ENCODE peak calls at places on chromosomes 2 and 18, in five cellular contexts. One of them, this sample, is unnamed. For H3K36me3, the result is how much of the 10 kb centered on the place peaks cover.

GRCh38 chr18:614193-614592 is 17.4 kb downstream of the CLUL1 start:
- DNase-seq in tibial artery: no peak
- DNase-seq in naive thymus-derived CD4-positive, alpha-beta T cell: no peak
- DNase-seq in cardiac muscle cell: no peak
- DNase-seq in prostate gland: no peak
- DNase-seq in this sample: no peak

GRCh38 chr2:239956818-239957261 is 68.3 kb downstream of the NDUFA10 start:
- DNase-seq in prostate gland: no peak
- DNase-seq in cardiac muscle cell: no peak
- DNase-seq in naive thymus-derived CD4-positive, alpha-beta T cell: no peak
- DNase-seq in tibial artery: peak
- DNase-seq in this sample: no peak

GRCh38 chr2:194260185-194260584 is 1396.8 kb upstream of the SLC39A10 start:
- DNase-seq in tibial artery: no peak
- DNase-seq in naive thymus-derived CD4-positive, alpha-beta T cell: no peak
- DNase-seq in prostate gland: no peak
- DNase-seq in cardiac muscle cell: no peak
- DNase-seq in this sample: no peak

GRCh38 chr2:66862871-66863650 is 428.1 kb downstream of the MEIS1 start:
- DNase-seq in prostate gland: no peak
- DNase-seq in tibial artery: no peak
- DNase-seq in naive thymus-derived CD4-positive, alpha-beta T cell: no peak
- DNase-seq in cardiac muscle cell: peak
- DNase-seq in this sample: peak

GRCh38 chr18:65227970-65228369 is 522.8 kb upstream of the CDH7 start:
- DNase-seq in tibial artery: no peak
- DNase-seq in prostate gland: no peak
- DNase-seq in cardiac muscle cell: no peak
- DNase-seq in naive thymus-derived CD4-positive, alpha-beta T cell: no peak
- DNase-seq in this sample: no peak

GRCh38 chr2:15889800-15890498 is 50.4 kb upstream of the MYCN start:
- DNase-seq in cardiac muscle cell: no peak
- DNase-seq in tibial artery: no peak
- DNase-seq in naive thymus-derived CD4-positive, alpha-beta T cell: no peak
- DNase-seq in prostate gland: no peak
- DNase-seq in this sample: no peak

GRCh38 chr2:51981813-51982212 is 949.9 kb upstream of the NRXN1 start:
- DNase-seq in naive thymus-derived CD4-positive, alpha-beta T cell: no peak
- DNase-seq in cardiac muscle cell: peak
- DNase-seq in tibial artery: no peak
- DNase-seq in prostate gland: no peak
- DNase-seq in this sample: peak

GRCh38 chr2:233068762-233069418 is 8.7 kb downstream of the INPP5D start:
- DNase-seq in naive thymus-derived CD4-positive, alpha-beta T cell: no peak
- DNase-seq in tibial artery: peak
- DNase-seq in cardiac muscle cell: no peak
- DNase-seq in prostate gland: no peak
- DNase-seq in this sample: no peak

GRCh38 chr2:234326694-234327093 is 170.2 kb downstream of the ARL4C start:
- DNase-seq in naive thymus-derived CD4-positive, alpha-beta T cell: no peak
- DNase-seq in cardiac muscle cell: no peak
- DNase-seq in tibial artery: no peak
- DNase-seq in prostate gland: no peak
- DNase-seq in this sample: no peak

GRCh38 chr18:39238951-39239350 is 1673.4 kb upstream of the CELF4 start:
- DNase-seq in prostate gland: no peak
- DNase-seq in cardiac muscle cell: no peak
- DNase-seq in tibial artery: no peak
- DNase-seq in naive thymus-derived CD4-positive, alpha-beta T cell: no peak
- DNase-seq in this sample: no peak

GRCh38 chr2:70896765-70897202 is 38.9 kb upstream of the ATP6V1B1 start:
- DNase-seq in prostate gland: no peak
- DNase-seq in tibial artery: no peak
- DNase-seq in cardiac muscle cell: no peak
- DNase-seq in naive thymus-derived CD4-positive, alpha-beta T cell: no peak
- DNase-seq in this sample: no peak

GRCh38 chr2:219525533-219526232 is 11.4 kb downstream of the ASIC4 start:
- DNase-seq in cardiac muscle cell: peak
- DNase-seq in prostate gland: no peak
- DNase-seq in naive thymus-derived CD4-positive, alpha-beta T cell: no peak
- DNase-seq in tibial artery: no peak
- DNase-seq in this sample: no peak

GRCh38 chr2:127479219-127479825 is 47.0 kb downstream of the IWS1 start:
- DNase-seq in naive thymus-derived CD4-positive, alpha-beta T cell: peak
- DNase-seq in tibial artery: no peak
- DNase-seq in prostate gland: no peak
- DNase-seq in cardiac muscle cell: peak
- DNase-seq in this sample: peak

GRCh38 chr2:143934170-143934912 is 585.6 kb downstream of the ZEB2 start:
- DNase-seq in prostate gland: no peak
- DNase-seq in tibial artery: no peak
- DNase-seq in cardiac muscle cell: no peak
- DNase-seq in naive thymus-derived CD4-positive, alpha-beta T cell: no peak
- DNase-seq in this sample: no peak

GRCh38 chr2:241105641-241106040 is 3.6 kb upstream of the MTERF4 start:
- DNase-seq in cardiac muscle cell: no peak
- DNase-seq in naive thymus-derived CD4-positive, alpha-beta T cell: no peak
- DNase-seq in prostate gland: no peak
- DNase-seq in tibial artery: no peak
- DNase-seq in this sample: no peak

GRCh38 chr18:76558881-76559667 is 64.0 kb upstream of the ZNF516 start:
- DNase-seq in prostate gland: no peak
- DNase-seq in tibial artery: no peak
- DNase-seq in naive thymus-derived CD4-positive, alpha-beta T cell: no peak
- DNase-seq in cardiac muscle cell: no peak
- DNase-seq in this sample: peak

GRCh38 chr2:241948299-241948897 is 78.9 kb downstream of the RTP5 start:
- DNase-seq in cardiac muscle cell: no peak
- DNase-seq in naive thymus-derived CD4-positive, alpha-beta T cell: no peak
- DNase-seq in tibial artery: no peak
- DNase-seq in prostate gland: no peak
- DNase-seq in this sample: no peak

GRCh38 chr2:63735931-63736820 is 105.5 kb upstream of the UGP2 start:
- DNase-seq in prostate gland: no peak
- DNase-seq in naive thymus-derived CD4-positive, alpha-beta T cell: no peak
- DNase-seq in tibial artery: no peak
- DNase-seq in cardiac muscle cell: peak
- DNase-seq in this sample: peak

GRCh38 chr2:167764772-167765341 is 482.5 kb downstream of the STK39 start:
- DNase-seq in naive thymus-derived CD4-positive, alpha-beta T cell: no peak
- DNase-seq in cardiac muscle cell: no peak
- DNase-seq in prostate gland: no peak
- DNase-seq in tibial artery: no peak
- DNase-seq in this sample: no peak

GRCh38 chr18:45686892-45687611 is 36.9 kb upstream of the SLC14A1 start:
- DNase-seq in cardiac muscle cell: peak
- DNase-seq in tibial artery: no peak
- DNase-seq in prostate gland: no peak
- DNase-seq in naive thymus-derived CD4-positive, alpha-beta T cell: peak
- DNase-seq in this sample: no peak

GRCh38 chr18:78676622-78677482 is 302.8 kb upstream of the SALL3 start:
- DNase-seq in cardiac muscle cell: no peak
- DNase-seq in prostate gland: no peak
- DNase-seq in naive thymus-derived CD4-positive, alpha-beta T cell: no peak
- DNase-seq in tibial artery: no peak
- DNase-seq in this sample: no peak

GRCh38 chr18:23958036-23958435 is 56.5 kb upstream of the TTC39C start:
- DNase-seq in naive thymus-derived CD4-positive, alpha-beta T cell: no peak
- DNase-seq in prostate gland: peak
- DNase-seq in cardiac muscle cell: peak
- DNase-seq in tibial artery: peak
- DNase-seq in this sample: no peak

GRCh38 chr18:78271790-78272189 is 707.8 kb upstream of the SALL3 start:
- DNase-seq in naive thymus-derived CD4-positive, alpha-beta T cell: no peak
- DNase-seq in tibial artery: no peak
- DNase-seq in prostate gland: no peak
- DNase-seq in cardiac muscle cell: no peak
- DNase-seq in this sample: no peak

GRCh38 chr2:10281891-10282290 is 20.8 kb upstream of the HPCAL1 start:
- DNase-seq in prostate gland: no peak
- DNase-seq in tibial artery: no peak
- DNase-seq in cardiac muscle cell: no peak
- DNase-seq in naive thymus-derived CD4-positive, alpha-beta T cell: no peak
- DNase-seq in this sample: no peak

GRCh38 chr2:180938419-180938818 is 42.0 kb upstream of the UBE2E3 start:
- DNase-seq in prostate gland: no peak
- DNase-seq in tibial artery: no peak
- DNase-seq in naive thymus-derived CD4-positive, alpha-beta T cell: no peak
- DNase-seq in cardiac muscle cell: peak
- DNase-seq in this sample: peak

GRCh38 chr2:65491381-65491903 is 59.0 kb upstream of the SPRED2 start:
- DNase-seq in cardiac muscle cell: no peak
- DNase-seq in prostate gland: no peak
- DNase-seq in naive thymus-derived CD4-positive, alpha-beta T cell: no peak
- DNase-seq in tibial artery: no peak
- DNase-seq in this sample: peak

GRCh38 chr2:17800219-17800618 is 16.0 kb upstream of the MSGN1 start:
- DNase-seq in prostate gland: no peak
- DNase-seq in naive thymus-derived CD4-positive, alpha-beta T cell: no peak
- DNase-seq in cardiac muscle cell: peak
- DNase-seq in tibial artery: no peak
- DNase-seq in this sample: peak
- H3K36me3 ChIP-seq in prostate gland: under half
- H3K36me3 ChIP-seq in naive thymus-derived CD4-positive, alpha-beta T cell: under half
- H3K36me3 ChIP-seq in cardiac muscle cell: under half
- H3K36me3 ChIP-seq in tibial artery: under half
- H3K36me3 ChIP-seq in this sample: under half

GRCh38 chr2:1676091-1676912 is 68.0 kb downstream of the PXDN start:
- DNase-seq in prostate gland: no peak
- DNase-seq in tibial artery: no peak
- DNase-seq in cardiac muscle cell: no peak
- DNase-seq in naive thymus-derived CD4-positive, alpha-beta T cell: no peak
- DNase-seq in this sample: no peak
- H3K36me3 ChIP-seq in prostate gland: under half
- H3K36me3 ChIP-seq in tibial artery: half or more
- H3K36me3 ChIP-seq in cardiac muscle cell: under half
- H3K36me3 ChIP-seq in naive thymus-derived CD4-positive, alpha-beta T cell: under half
- H3K36me3 ChIP-seq in this sample: half or more

DNA sequence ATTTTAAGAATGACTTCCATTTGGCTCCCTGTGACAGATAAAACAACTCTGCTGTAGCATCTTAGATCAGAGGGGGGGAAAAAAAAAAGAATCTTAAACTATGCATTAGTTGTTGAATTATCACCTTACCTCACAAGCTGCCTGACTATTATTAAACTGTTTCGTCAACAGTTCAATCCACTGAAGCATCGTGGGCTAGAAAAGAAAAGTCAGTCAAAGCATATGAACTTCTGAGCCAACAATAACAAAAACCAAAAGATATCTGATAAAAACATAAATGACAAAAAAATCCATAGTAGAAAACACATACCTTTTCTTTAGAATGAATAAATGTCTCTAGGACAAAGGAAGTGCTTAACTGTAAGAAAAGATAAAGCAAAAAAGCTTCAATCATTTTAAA is 73.7 kb downstream of the C2orf74 start:
- DNase-seq in naive thymus-derived CD4-positive, alpha-beta T cell: no peak
- DNase-seq in tibial artery: no peak
- DNase-seq in prostate gland: no peak
- DNase-seq in cardiac muscle cell: no peak
- DNase-seq in this sample: no peak
- H3K36me3 ChIP-seq in naive thymus-derived CD4-positive, alpha-beta T cell: under half
- H3K36me3 ChIP-seq in tibial artery: half or more
- H3K36me3 ChIP-seq in prostate gland: under half
- H3K36me3 ChIP-seq in cardiac muscle cell: half or more
- H3K36me3 ChIP-seq in this sample: half or more

GRCh38 chr2:101870444-101870843 is 121.3 kb upstream of the IL1R2 start:
- DNase-seq in cardiac muscle cell: no peak
- DNase-seq in naive thymus-derived CD4-positive, alpha-beta T cell: no peak
- DNase-seq in tibial artery: no peak
- DNase-seq in prostate gland: no peak
- DNase-seq in this sample: no peak
- H3K36me3 ChIP-seq in cardiac muscle cell: half or more
- H3K36me3 ChIP-seq in naive thymus-derived CD4-positive, alpha-beta T cell: under half
- H3K36me3 ChIP-seq in tibial artery: half or more
- H3K36me3 ChIP-seq in prostate gland: under half
- H3K36me3 ChIP-seq in this sample: half or more

GRCh38 chr18:49845629-49846252 is 32.4 kb upstream of the ACAA2 start:
- DNase-seq in prostate gland: no peak
- DNase-seq in naive thymus-derived CD4-positive, alpha-beta T cell: no peak
- DNase-seq in tibial artery: no peak
- DNase-seq in cardiac muscle cell: no peak
- DNase-seq in this sample: no peak

GRCh38 chr18:49846718-49847470 is 33.6 kb upstream of the ACAA2 start:
- DNase-seq in tibial artery: no peak
- DNase-seq in naive thymus-derived CD4-positive, alpha-beta T cell: no peak
- DNase-seq in cardiac muscle cell: no peak
- DNase-seq in prostate gland: no peak
- DNase-seq in this sample: no peak

GRCh38 chr18:49846263-49846662 is 32.9 kb upstream of the ACAA2 start:
- DNase-seq in tibial artery: no peak
- DNase-seq in prostate gland: no peak
- DNase-seq in naive thymus-derived CD4-positive, alpha-beta T cell: no peak
- DNase-seq in cardiac muscle cell: peak
- DNase-seq in this sample: peak

GRCh38 chr18:49848115-49848514 is 34.8 kb upstream of the ACAA2 start:
- DNase-seq in prostate gland: no peak
- DNase-seq in cardiac muscle cell: no peak
- DNase-seq in tibial artery: no peak
- DNase-seq in naive thymus-derived CD4-positive, alpha-beta T cell: no peak
- DNase-seq in this sample: no peak

DNA sequence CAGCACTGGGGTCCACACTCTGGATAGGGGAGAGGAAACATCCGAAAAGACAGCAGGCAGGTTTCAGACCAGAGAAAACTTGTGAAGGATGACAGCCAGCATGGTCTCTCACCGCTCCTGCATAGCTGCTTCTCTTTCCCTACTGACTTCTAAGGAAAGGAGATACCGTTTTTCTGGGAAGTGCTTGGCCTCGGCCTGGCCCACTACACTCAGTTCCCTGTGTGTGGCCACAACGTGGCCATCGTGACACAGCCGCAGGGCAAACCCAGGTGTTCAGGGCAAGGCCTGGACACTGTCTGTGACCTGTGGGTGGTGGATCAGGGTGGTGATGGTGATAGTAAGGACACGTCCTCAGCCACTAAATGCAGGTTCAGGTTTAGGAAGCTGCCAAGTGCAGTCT is 34.2 kb upstream of the ACAA2 start:
- DNase-seq in tibial artery: no peak
- DNase-seq in prostate gland: no peak
- DNase-seq in naive thymus-derived CD4-positive, alpha-beta T cell: no peak
- DNase-seq in cardiac muscle cell: no peak
- DNase-seq in this sample: no peak
- H3K36me3 ChIP-seq in tibial artery: under half
- H3K36me3 ChIP-seq in prostate gland: under half
- H3K36me3 ChIP-seq in naive thymus-derived CD4-positive, alpha-beta T cell: under half
- H3K36me3 ChIP-seq in cardiac muscle cell: under half
- H3K36me3 ChIP-seq in this sample: under half